ENCODE peak calls at places on chromosomes 16 and 17, in four cellular contexts. P is cardiac muscle cell, Z is tibial nerve, B is body of pancreas. U is an unnamed sample.

GRCh38 chr17:78748730-78749317 is 33.2 kb downstream of the CYTH1 start:
- DNase-seq in P (peak; percentile 54), Z (peak; percentile 69), B (peak; percentile 72), U (peak; percentile 84)

GRCh38 chr17:39237586-39237985 is 11.8 kb upstream of the STAC2 start:
- DNase-seq in P (no peak), Z (no peak), B (no peak), U (no peak)

GRCh38 chr16:73504591-73504990 is 456.7 kb upstream of the ZFHX3 start:
- DNase-seq in P (no peak), Z (no peak), B (no peak), U (no peak)

GRCh38 chr17:66717680-66718079 is 117.2 kb upstream of the CACNG5 start:
- DNase-seq in P (no peak), Z (no peak), B (peak; percentile 91), U (no peak)

GRCh38 chr17:47694818-47695663 is 1.1 kb downstream of the TBKBP1 start:
- DNase-seq in P (peak; percentile 71), Z (peak; percentile 58), B (peak; percentile 56), U (peak; percentile 75)

GRCh38 chr16:81748476-81749198 is 30.5 kb upstream of the PLCG2 start:
- DNase-seq in P (no peak), Z (no peak), B (no peak), U (no peak)

GRCh38 chr16:5015887-5016286 is 17.8 kb downstream of the NAGPA start:
- DNase-seq in P (no peak), Z (no peak), B (no peak), U (no peak)

GRCh38 chr17:42760652-42761581 is at the start of gene RAMP2:
- DNase-seq in P (peak; percentile 44), Z (no peak), B (no peak), U (no peak)

GRCh38 chr16:2159052-2159838 is 3.7 kb downstream of the TRAF7 start:
- DNase-seq in P (peak; percentile 80), Z (peak; percentile 64), B (no peak), U (no peak)

GRCh38 chr17:11807606-11808005 is 189.7 kb downstream of the ZNF18 start:
- DNase-seq in P (no peak), Z (no peak), B (no peak), U (no peak)

GRCh38 chr17:17938388-17939107 is 33.7 kb downstream of the TOM1L2 start:
- DNase-seq in P (no peak), Z (no peak), B (no peak), U (no peak)

GRCh38 chr16:4606354-4606753 is 8.3 kb downstream of the UBALD1 start:
- DNase-seq in P (no peak), Z (no peak), B (peak; percentile 47), U (no peak)

GRCh38 chr17:45366049-45366448 is 49.2 kb upstream of the MAP3K14 start:
- DNase-seq in P (no peak), Z (no peak), B (no peak), U (no peak)

GRCh38 chr16:64969221-64969620 is 152.6 kb downstream of the CDH11 start:
- DNase-seq in P (peak; percentile 61), Z (no peak), B (no peak), U (no peak)

GRCh38 chr16:27245276-27246231 is 23.0 kb downstream of the NSMCE1 start:
- DNase-seq in P (peak; percentile 85), Z (no peak), B (peak; percentile 49), U (peak; percentile 72)

GRCh38 chr16:87897563-87898505 is 28.5 kb upstream of the SLC7A5 start:
- DNase-seq in P (no peak), Z (no peak), B (no peak), U (no peak)

GRCh38 chr17:63932008-63932561 is at the start of gene CD79B:
- DNase-seq in P (no peak), Z (no peak), B (no peak), U (no peak)

GRCh38 chr17:35082073-35082657 is 18.7 kb upstream of the RFFL start:
- DNase-seq in P (peak; percentile 74), Z (no peak), B (peak; percentile 7), U (no peak)

GRCh38 chr17:75244133-75244866 is 17.1 kb downstream of the GGA3 start:
- DNase-seq in P (no peak), Z (no peak), B (no peak), U (no peak)

DNA sequence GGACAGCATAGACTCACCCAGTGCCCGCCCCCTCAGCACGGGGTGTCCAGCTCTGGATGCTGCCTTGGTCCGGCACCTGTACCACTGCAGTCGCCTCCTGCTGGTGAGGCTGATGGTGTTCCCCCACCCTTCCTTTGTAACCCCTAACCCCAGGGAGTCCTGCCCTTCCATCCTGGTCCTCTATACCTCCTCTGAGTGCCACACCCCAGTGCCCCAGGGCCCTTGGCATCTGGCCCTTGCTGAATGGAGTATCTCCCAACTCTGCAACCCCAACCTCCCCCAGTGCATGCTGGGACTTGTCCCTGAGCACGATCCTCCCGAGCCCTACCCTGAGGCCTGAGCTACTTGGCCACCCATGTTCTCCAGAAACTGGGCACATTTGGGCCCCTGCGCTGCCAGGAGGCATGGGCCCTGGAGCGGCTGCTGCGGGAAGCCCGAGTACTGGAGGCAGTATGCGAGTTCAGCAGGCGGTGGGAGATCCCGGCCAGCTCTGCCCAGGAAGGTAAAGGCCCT is 15.8 kb downstream of the RIPOR1 start:
- DNase-seq in P (no peak), Z (no peak), B (no peak), U (no peak)
- H3K27ac ChIP-seq in P (no peak overlapping the region), Z (no peak overlapping the region), B (no peak overlapping the region), U (no peak overlapping the region)

GRCh38 chr17:13931111-13931526 is 138.2 kb upstream of the COX10 start:
- DNase-seq in P (peak; percentile 70), Z (peak; percentile 44), B (peak; percentile 53), U (no peak)
- H3K4me1 ChIP-seq in P (peaks cover 10% of the 10 kb centered on the region), Z (no peaks in the 10 kb centered on the region), B (no peaks in the 10 kb centered on the region), U (no peaks in the 10 kb centered on the region)

DNA sequence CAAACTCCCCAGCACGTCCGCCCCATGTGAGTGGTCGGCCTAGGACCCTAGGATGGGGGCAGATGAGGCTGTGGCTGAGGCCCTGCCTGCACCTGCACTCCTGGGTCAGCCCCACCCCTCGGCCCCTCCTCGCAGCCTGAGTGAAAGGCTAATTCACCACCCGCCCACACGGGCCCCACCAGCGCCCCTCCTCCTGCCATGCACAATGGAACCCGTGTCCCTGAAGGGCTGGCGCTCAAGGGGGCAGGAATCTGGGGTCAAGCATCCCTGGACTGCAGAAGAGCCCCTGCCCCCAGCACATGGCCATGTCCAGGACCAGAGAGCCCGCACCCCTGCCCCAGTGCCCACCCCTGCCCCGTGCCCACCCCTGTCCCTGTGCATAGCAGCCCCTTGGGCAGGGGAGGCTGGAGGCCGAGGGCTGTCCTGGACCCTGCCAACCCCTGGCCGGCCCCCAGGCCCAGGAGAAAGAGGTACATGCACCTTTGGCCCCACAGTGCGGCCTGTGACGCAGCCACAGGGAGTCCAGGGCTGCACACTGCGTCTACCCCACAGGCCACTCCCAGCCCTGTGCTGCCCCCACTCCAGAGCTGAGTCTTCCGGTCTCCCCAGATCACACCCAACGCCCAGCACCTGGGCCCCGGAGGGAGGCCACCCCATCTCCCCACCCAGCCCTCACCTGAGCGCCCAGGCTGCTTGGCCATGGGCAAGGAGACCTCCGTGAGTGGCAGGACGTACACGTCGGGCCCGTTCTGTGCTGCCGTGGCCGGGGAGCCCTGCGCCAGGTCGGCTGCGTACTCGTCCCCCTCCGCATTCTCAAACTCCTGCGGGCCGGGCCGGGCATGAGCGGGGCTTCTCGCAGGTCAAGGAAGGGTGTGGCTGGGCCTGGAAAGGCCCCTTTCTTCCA is 34.7 kb upstream of the PVALEF start:
- DNase-seq in P (no peak), Z (no peak), B (no peak), U (no peak)
- H3K27ac ChIP-seq in P (no peak overlapping the region), Z (peak overlapping the region; percentile 95), B (no peak overlapping the region), U (peak overlapping the region; percentile 65)

DNA sequence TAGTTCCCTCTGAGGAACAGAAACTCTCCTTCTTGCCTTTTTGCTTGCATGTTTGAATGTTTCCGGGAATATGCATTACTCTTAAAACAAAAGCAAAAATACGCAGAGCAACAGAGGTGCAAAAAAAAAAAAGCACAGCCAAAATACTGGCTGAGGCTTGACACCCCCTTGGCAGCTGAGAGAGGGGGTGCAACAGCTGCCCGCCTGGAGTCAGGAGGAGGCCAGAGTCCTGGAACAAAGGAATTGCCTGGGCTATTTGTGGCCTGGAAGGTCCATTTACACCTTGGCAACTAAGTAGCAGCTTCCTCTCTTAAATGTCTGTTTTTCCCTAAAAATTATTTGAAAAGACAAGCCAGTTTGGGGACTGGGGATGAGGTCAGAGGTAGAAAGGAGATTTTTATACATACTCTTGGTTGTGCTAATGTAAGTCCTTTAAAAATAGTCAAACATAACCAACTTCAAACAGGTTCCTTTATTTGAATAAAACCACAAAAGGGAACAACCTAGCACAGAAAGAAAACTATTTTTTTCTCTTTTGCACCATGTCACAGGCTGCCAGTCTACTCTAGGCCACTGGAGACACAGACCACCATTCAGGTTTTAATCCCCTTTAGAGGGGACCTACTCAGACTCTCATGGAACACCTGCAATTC is 19.5 kb downstream of the USP7 start:
- DNase-seq in P (no peak), Z (no peak), B (no peak), U (no peak)
- H3K4me1 ChIP-seq in P (peaks cover 11% of the 10 kb centered on the region), Z (peaks cover 62% of the 10 kb centered on the region), B (peaks cover 75% of the 10 kb centered on the region), U (peaks cover 18% of the 10 kb centered on the region)

DNA sequence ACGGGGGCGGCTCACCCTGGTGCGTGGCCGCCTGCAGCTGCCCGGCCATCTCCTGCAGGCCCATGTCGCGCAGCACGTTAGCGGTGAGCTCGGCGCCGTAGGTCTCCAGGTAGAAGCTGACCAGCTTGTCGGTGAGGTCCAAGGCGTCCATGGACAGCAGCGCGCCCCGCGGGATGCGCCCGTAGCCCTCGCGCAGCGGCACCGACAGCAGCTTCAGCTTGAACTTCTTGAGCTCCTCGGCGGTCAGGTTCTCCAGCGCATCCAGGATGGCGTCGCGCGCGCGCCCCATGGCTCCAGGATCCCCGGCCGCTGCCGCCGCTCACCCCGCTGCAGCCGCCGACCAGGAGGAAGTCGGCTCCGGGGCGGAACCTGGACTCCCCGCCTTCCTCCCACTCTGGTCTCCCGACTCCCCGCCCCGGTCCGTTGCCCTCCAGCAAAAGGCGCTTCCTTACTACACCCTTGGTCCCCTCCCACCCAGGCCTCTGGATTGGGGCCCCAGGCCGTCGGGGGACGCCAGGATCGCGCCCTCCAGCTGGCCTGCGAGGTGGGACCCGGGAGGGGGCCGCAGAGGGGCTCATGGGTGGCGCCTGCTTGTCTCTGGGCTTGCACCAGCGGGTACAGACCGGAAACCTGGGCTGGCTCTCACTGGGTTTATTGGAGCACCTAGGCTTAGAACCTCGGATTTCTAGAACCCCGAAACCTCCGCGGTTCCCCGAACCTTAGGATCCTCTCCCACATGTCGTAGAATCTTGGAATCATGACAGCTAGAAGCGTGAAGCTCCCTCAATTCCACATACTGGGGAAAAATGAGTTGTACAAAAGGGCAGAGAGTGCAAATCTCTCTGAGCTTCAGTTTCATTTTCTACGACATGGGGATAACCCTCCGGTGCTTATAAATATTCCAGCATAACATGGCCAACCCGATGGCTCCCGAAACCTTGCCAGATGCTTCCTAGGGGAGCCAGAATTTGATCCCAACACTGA is at the start of gene PYCARD:
- DNase-seq in P (peak; percentile 63), Z (peak; percentile 19), B (peak; percentile 48), U (peak; percentile 77)
- H3K27ac ChIP-seq in P (no peak within 1 kb of the TSS), Z (peak within 1 kb of the TSS; percentile 70), B (no peak within 1 kb of the TSS), U (peak within 1 kb of the TSS; percentile 51)

GRCh38 chr17:82033359-82034085 is 2.0 kb downstream of the RAC3 start:
- DNase-seq in P (no peak), Z (no peak), B (no peak), U (no peak)
- H3K4me1 ChIP-seq in P (peaks cover 8% of the 10 kb centered on the region), Z (peaks cover 29% of the 10 kb centered on the region), B (peaks cover 42% of the 10 kb centered on the region), U (peaks cover 54% of the 10 kb centered on the region)

GRCh38 chr16:66026211-66026610 is 340.3 kb upstream of the CDH5 start:
- DNase-seq in P (peak; percentile 43), Z (no peak), B (no peak), U (no peak)
- H3K27ac ChIP-seq in P (no peak overlapping the region), Z (no peak overlapping the region), B (no peak overlapping the region), U (no peak overlapping the region)

U was measured in left lung.